ENCODE peak calls at places on chromosomes 2 and 18, in seven cellular contexts. H is body of pancreas, N is Peyer's patch, D is left ventricle myocardium inferior, J is heart right ventricle, O is sigmoid colon, G is thyroid gland. I is an unnamed sample.

GRCh38 chr2:74043345-74044329 is 58.9 kb downstream of the TET3 start:
- DNase-seq in D (no peak), G (no peak), O (no peak), N (no peak), H (no peak), J (no peak), I (peak; percentile 77)

GRCh38 chr2:225464346-225465025 is 65.0 kb downstream of the NYAP2 start:
- DNase-seq in N (no peak), G (no peak), H (no peak), J (no peak), D (no peak), O (no peak), I (peak; percentile 50)

GRCh38 chr2:171986778-171987177 is 13.0 kb upstream of the METAP1D start:
- DNase-seq in H (no peak), N (no peak), O (no peak), G (no peak), J (no peak), D (no peak), I (no peak)

GRCh38 chr2:129709956-129710598 is 269.4 kb upstream of the RAB6C start:
- DNase-seq in G (no peak), D (no peak), N (no peak), J (no peak), O (no peak), H (no peak), I (no peak)

GRCh38 chr2:241216211-241216761 is 27.8 kb downstream of the ANO7 start:
- DNase-seq in O (no peak), N (no peak), J (no peak), D (no peak), G (no peak), H (no peak), I (no peak)

GRCh38 chr2:3633982-3634630 is 23.9 kb upstream of the ALLC start:
- DNase-seq in N (no peak), D (no peak), O (peak; percentile 13), G (no peak), H (peak; percentile 6), J (no peak), I (no peak)

GRCh38 chr2:201769664-201770373 is 10.9 kb downstream of the ALS2 start:
- DNase-seq in N (no peak), O (no peak), H (no peak), J (no peak), G (no peak), D (no peak), I (no peak)

GRCh38 chr2:20614201-20615045 is 36.5 kb downstream of the HS1BP3 start:
- DNase-seq in D (peak; percentile 32), H (no peak), O (peak; percentile 72), J (no peak), N (no peak), G (peak; percentile 24), I (no peak)

GRCh38 chr2:19349911-19350677 is 8.3 kb downstream of the OSR1 start:
- DNase-seq in G (peak; percentile 59), O (no peak), D (peak; percentile 55), J (peak; percentile 76), N (no peak), H (peak; percentile 60), I (peak; percentile 49)

GRCh38 chr18:63603772-63604171 is 16.6 kb downstream of the SERPINB13 start:
- DNase-seq in J (no peak), D (no peak), N (no peak), G (no peak), O (no peak), H (no peak), I (no peak)

GRCh38 chr18:49047540-49047939 is 96.8 kb upstream of the SMAD7 start:
- DNase-seq in O (no peak), H (no peak), N (no peak), D (no peak), J (no peak), G (no peak), I (no peak)

GRCh38 chr2:170997893-170998477 is 68.9 kb downstream of the GORASP2 start:
- DNase-seq in D (no peak), J (no peak), N (no peak), H (no peak), G (no peak), O (no peak), I (no peak)

GRCh38 chr18:43601432-43601831 is 324.1 kb upstream of the SYT4 start:
- DNase-seq in O (no peak), H (no peak), D (no peak), J (no peak), G (no peak), N (no peak), I (no peak)

GRCh38 chr2:108613261-108614042 is 79.2 kb downstream of the LIMS1 start:
- DNase-seq in N (no peak), H (no peak), G (no peak), J (no peak), O (no peak), D (no peak), I (no peak)

GRCh38 chr2:25825238-25825637 is 53.0 kb downstream of the ASXL2 start:
- DNase-seq in D (no peak), H (no peak), J (no peak), G (no peak), O (no peak), N (no peak), I (no peak)

GRCh38 chr2:28395334-28396061 is 2.8 kb downstream of the FOSL2 start:
- DNase-seq in G (peak; percentile 64), H (peak; percentile 45), D (peak; percentile 46), N (no peak), J (no peak), O (peak; percentile 91), I (peak; percentile 85)

GRCh38 chr2:95013726-95014125 is 11.8 kb upstream of the MAL start:
- DNase-seq in J (no peak), H (no peak), D (no peak), G (no peak), O (no peak), N (no peak), I (no peak)

GRCh38 chr2:98161202-98161601 is 74.2 kb downstream of the VWA3B start:
- DNase-seq in J (no peak), G (no peak), N (no peak), D (no peak), O (no peak), H (no peak), I (no peak)

GRCh38 chr2:98164256-98164655 is 77.3 kb downstream of the VWA3B start:
- DNase-seq in J (no peak), G (no peak), O (no peak), D (no peak), H (no peak), N (no peak), I (no peak)

GRCh38 chr2:98158305-98158704 is 71.3 kb downstream of the VWA3B start:
- DNase-seq in H (peak; percentile 14), G (no peak), J (peak; percentile 42), O (no peak), N (no peak), D (peak; percentile 60), I (peak; percentile 4)

GRCh38 chr2:98157557-98157956 is 70.6 kb downstream of the VWA3B start:
- DNase-seq in O (no peak), G (no peak), N (no peak), D (no peak), H (no peak), J (no peak), I (peak; percentile 25)

DNA sequence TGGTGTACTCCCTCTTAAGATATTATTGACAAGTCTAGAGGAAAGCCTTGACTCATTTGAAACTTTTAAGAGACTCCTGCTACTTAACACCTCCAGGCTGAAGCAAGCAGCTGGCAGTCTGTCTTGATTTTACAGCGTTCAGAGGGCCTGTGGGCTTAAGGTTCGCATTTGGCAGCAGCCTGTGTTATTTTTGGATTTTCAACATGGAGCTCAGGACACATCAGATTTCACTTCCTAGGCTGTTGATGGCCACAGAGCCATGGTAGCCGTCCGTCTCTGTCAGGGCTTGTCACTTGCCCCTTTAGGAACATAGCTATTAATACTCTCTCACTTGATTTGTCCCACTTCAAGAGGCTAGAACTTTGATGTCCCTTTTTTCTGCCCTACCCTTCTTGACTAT is 73.6 kb downstream of the VWA3B start:
- DNase-seq in J (peak; percentile 35), N (no peak), G (no peak), O (no peak), D (peak; percentile 50), H (no peak), I (no peak)
- H3K27ac ChIP-seq in J (peak overlapping the region; percentile 83), N (no peak overlapping the region), G (no peak overlapping the region), O (peak overlapping the region; percentile 79), D (peak overlapping the region; percentile 94), H (no peak overlapping the region), I (no peak overlapping the region)

DNA sequence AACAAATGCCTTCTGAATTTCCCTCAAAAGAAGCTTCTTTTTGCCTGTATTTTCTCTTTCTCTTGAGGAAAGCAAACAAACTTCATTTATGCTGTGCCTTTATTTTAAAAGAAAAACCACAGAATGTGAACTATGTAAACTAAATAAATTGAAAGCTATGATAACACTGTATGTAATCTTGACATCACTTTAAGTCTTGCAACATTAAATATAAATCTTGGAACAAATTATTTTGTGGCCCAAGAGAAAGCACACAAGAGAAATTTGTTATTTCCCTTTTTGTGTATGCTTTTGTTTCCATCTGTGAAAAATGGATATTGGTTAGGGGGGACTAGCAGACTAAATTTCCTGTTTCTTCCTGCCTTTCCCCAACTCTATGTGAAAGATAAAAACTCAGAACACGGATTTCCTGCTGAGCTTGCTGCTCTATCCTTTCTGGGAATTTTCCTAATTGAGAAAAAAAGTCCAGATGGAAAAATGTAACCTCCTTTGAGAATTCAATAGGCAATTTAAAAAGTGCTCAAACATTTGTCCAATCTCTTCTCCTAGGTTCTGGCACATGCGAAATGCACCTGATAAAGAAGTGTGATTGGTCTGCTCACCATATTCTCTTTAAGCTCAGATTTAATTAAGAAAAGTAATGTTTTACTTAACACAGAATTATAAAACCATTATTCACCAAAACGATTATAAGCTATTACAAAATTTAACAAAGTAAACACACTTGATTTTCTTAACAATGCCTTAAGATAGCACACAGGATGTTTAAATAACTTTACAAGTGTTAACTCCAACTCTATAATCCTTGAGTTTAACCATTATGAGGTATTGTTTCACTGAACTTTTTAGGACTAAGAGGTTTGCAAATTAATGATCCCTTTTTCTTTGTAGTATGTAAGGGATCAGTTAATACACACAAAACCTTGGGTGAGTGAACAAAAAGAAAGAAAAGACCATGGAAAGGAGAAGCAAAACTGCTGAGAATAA is 21.1 kb upstream of the TFPI start:
- DNase-seq in D (no peak), N (no peak), G (no peak), H (no peak), J (no peak), O (no peak), I (no peak)
- H3K27ac ChIP-seq in D (peak overlapping the region; percentile 59), N (no peak overlapping the region), G (no peak overlapping the region), H (no peak overlapping the region), J (peak overlapping the region; percentile 54), O (no peak overlapping the region), I (no peak overlapping the region)

GRCh38 chr2:9807555-9808305 is 35.5 kb upstream of the TAF1B start:
- DNase-seq in H (no peak), O (peak; percentile 57), D (no peak), J (no peak), N (no peak), G (no peak), I (no peak)
- H3K27ac ChIP-seq in H (no peak overlapping the region), O (no peak overlapping the region), D (no peak overlapping the region), J (no peak overlapping the region), N (no peak overlapping the region), G (no peak overlapping the region), I (no peak overlapping the region)

DNA sequence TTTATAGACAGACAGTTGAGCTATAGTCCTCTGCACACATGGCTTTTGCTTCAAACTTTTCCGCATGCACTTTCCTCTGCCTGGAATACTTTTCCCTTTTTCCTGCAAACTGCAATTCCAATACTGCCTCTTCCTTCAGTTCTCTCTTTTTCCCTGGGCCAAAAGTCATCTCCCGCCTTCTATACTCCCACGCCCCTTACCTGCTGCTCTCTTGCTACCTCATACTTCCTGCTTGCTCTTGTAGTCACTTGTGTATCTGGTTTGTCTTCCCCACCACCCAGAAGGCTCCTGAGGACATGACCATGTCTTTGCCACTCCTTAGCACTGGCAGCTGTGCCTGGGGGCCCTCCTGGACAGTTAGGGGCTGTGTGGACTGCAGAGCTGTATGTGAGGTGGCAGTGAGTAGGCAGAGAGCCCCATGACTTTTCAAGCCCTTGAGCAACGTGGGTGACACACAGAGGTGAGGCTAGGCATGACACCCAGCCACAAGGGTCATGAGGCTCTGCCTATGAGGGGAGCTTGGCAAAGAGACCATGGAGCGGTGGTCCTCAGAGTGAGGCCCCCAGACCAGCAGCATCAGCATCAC is 23.2 kb downstream of the SPEG start:
- DNase-seq in D (no peak), H (no peak), N (no peak), O (no peak), J (no peak), G (no peak), I (peak; percentile 18)
- H3K27ac ChIP-seq in D (peak overlapping the region; percentile 87), H (no peak overlapping the region), N (no peak overlapping the region), O (peak overlapping the region; percentile 99), J (no peak overlapping the region), G (no peak overlapping the region), I (no peak overlapping the region)

I was measured in small intestine.